ENCODE peak calls at places on chromosomes 16 and 17, in five cellular contexts. One of them, this sample, is unnamed. For H3K27me3, the result is how much of the 10 kb centered on the place peaks cover.

GRCh38 chr17:14776791-14777190 is 475.9 kb downstream of the HS3ST3B1 start:
- DNase-seq in CD8-positive, alpha-beta T cell: no peak
- DNase-seq in ascending aorta: no peak
- DNase-seq in mesendoderm: no peak
- DNase-seq in neural progenitor cell: no peak
- DNase-seq in this sample: peak

GRCh38 chr17:11251561-11252107 is 10.6 kb downstream of the SHISA6 start:
- DNase-seq in CD8-positive, alpha-beta T cell: no peak
- DNase-seq in ascending aorta: no peak
- DNase-seq in mesendoderm: peak
- DNase-seq in neural progenitor cell: no peak
- DNase-seq in this sample: no peak

GRCh38 chr17:46911311-46911710 is 11.6 kb upstream of the GOSR2 start:
- DNase-seq in CD8-positive, alpha-beta T cell: no peak
- DNase-seq in ascending aorta: no peak
- DNase-seq in mesendoderm: no peak
- DNase-seq in neural progenitor cell: no peak
- DNase-seq in this sample: no peak

GRCh38 chr17:45371414-45372324 is 54.8 kb upstream of the MAP3K14 start:
- DNase-seq in CD8-positive, alpha-beta T cell: no peak
- DNase-seq in ascending aorta: no peak
- DNase-seq in mesendoderm: peak
- DNase-seq in neural progenitor cell: peak
- DNase-seq in this sample: peak

GRCh38 chr16:77585379-77585778 is 136.9 kb upstream of the NUDT7 start:
- DNase-seq in CD8-positive, alpha-beta T cell: no peak
- DNase-seq in ascending aorta: no peak
- DNase-seq in mesendoderm: no peak
- DNase-seq in neural progenitor cell: no peak
- DNase-seq in this sample: peak

GRCh38 chr16:50745940-50746339 is 4.1 kb downstream of the CYLD start:
- DNase-seq in CD8-positive, alpha-beta T cell: no peak
- DNase-seq in ascending aorta: no peak
- DNase-seq in mesendoderm: no peak
- DNase-seq in neural progenitor cell: no peak
- DNase-seq in this sample: no peak

GRCh38 chr16:85157813-85158701 is 45.8 kb upstream of the CIBAR2 start:
- DNase-seq in CD8-positive, alpha-beta T cell: peak
- DNase-seq in ascending aorta: no peak
- DNase-seq in mesendoderm: peak
- DNase-seq in neural progenitor cell: peak
- DNase-seq in this sample: no peak

GRCh38 chr16:81548901-81549546 is 104.4 kb downstream of the CMIP start:
- DNase-seq in CD8-positive, alpha-beta T cell: no peak
- DNase-seq in ascending aorta: no peak
- DNase-seq in mesendoderm: no peak
- DNase-seq in neural progenitor cell: no peak
- DNase-seq in this sample: no peak

GRCh38 chr16:23434380-23434779 is 18.6 kb downstream of the COG7 start:
- DNase-seq in CD8-positive, alpha-beta T cell: no peak
- DNase-seq in ascending aorta: no peak
- DNase-seq in mesendoderm: peak
- DNase-seq in neural progenitor cell: peak
- DNase-seq in this sample: no peak

GRCh38 chr17:59561042-59561441 is 4.4 kb upstream of the DHX40 start:
- DNase-seq in CD8-positive, alpha-beta T cell: no peak
- DNase-seq in ascending aorta: no peak
- DNase-seq in mesendoderm: peak
- DNase-seq in neural progenitor cell: peak
- DNase-seq in this sample: peak

GRCh38 chr16:10979717-10980601 is 35.6 kb downstream of the CLEC16A start:
- DNase-seq in CD8-positive, alpha-beta T cell: no peak
- DNase-seq in ascending aorta: peak
- DNase-seq in mesendoderm: no peak
- DNase-seq in neural progenitor cell: no peak
- DNase-seq in this sample: no peak

GRCh38 chr17:72715906-72716572 is 376.4 kb downstream of the SLC39A11 start:
- DNase-seq in CD8-positive, alpha-beta T cell: no peak
- DNase-seq in ascending aorta: no peak
- DNase-seq in mesendoderm: peak
- DNase-seq in neural progenitor cell: no peak
- DNase-seq in this sample: peak

DNA sequence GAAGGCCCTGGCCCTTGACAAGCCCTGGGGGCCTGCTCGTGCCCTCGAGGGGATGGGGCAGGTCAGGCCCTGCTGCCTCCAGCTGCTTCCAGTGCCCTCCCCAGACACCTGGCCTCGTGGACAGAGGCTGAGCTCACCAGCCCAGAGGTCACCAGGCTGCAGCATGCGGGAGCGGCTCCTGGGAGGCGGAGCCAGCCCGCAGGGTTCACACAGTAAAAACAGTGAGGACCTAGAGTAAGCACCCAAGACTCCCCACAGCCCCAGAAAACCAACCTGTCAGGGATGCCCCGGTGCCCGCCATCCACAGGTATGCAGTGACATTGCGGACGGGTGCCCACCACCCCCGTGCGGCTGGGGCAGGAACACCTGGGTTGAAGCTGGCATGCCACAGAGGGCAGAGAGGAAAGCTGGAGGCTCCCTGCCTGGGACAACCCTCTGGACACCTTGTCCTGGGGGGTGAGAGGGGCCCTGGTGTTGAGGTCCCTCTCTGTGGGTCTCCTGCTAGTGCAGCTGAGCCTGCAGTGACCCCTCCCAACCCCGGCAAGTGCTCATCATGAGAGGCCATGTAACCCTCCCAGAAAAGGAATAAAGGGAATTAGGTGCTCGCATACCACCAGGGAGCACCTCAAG is 62.1 kb downstream of the LMF1 start:
- DNase-seq in CD8-positive, alpha-beta T cell: no peak
- DNase-seq in ascending aorta: no peak
- DNase-seq in mesendoderm: no peak
- DNase-seq in neural progenitor cell: no peak
- DNase-seq in this sample: no peak
- H3K27me3 ChIP-seq in CD8-positive, alpha-beta T cell: under half
- H3K27me3 ChIP-seq in ascending aorta: under half
- H3K27me3 ChIP-seq in mesendoderm: under half
- H3K27me3 ChIP-seq in neural progenitor cell: under half
- H3K27me3 ChIP-seq in this sample: under half

DNA sequence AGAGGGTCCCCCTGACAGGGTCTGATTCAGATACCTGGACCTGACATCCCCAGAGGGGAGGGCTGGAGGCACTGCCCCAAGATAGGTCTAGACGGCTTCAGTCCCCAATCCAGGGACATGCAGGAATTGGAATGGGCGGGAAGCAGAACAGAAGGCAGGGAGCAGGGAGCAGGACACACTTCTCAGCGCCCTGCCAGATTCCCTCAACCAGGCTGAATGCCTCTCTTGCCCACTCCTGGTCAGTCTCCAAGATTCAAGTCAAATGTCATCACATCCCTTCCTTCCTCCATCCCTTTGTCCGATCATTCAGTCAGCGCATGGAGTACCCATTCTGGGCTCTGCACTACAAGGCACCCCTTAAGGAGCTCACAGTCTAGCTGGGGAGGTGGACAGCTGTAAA is 26.7 kb upstream of the PHF12 start:
- DNase-seq in CD8-positive, alpha-beta T cell: no peak
- DNase-seq in ascending aorta: no peak
- DNase-seq in mesendoderm: no peak
- DNase-seq in neural progenitor cell: no peak
- DNase-seq in this sample: no peak
- H3K27me3 ChIP-seq in CD8-positive, alpha-beta T cell: under half
- H3K27me3 ChIP-seq in ascending aorta: under half
- H3K27me3 ChIP-seq in mesendoderm: under half
- H3K27me3 ChIP-seq in neural progenitor cell: under half
- H3K27me3 ChIP-seq in this sample: under half

DNA sequence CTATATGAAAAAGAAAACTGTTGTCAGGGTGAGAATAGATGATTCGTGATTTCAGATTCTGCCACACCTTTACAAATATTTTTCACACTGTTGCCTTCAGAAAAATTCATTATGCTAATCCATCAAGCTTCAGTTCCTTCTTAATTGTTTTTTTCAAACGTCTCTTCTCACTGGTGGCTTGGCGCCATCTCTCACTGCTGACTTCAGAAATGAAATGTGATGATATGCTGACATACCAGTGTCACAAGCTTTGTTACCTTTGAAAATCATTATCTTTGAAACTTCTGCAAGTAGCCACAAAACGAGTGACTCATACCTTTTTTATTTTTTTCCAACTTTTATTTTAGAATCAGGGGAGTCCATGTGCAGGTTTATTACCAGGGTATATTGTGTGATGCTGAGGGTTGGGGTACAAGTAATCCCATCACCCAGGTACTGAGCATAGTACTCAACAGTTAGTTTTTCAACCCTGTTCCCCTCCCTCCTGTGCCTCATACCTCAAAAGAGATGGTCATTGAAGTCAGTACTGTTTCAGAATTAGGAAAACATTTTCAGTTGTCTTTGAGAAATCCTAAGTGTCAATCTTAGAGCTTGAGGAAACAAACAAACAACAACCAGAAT is 14.0 kb upstream of the KRT222 start:
- DNase-seq in CD8-positive, alpha-beta T cell: no peak
- DNase-seq in ascending aorta: no peak
- DNase-seq in mesendoderm: no peak
- DNase-seq in neural progenitor cell: no peak
- DNase-seq in this sample: no peak
- H3K27me3 ChIP-seq in CD8-positive, alpha-beta T cell: under half
- H3K27me3 ChIP-seq in ascending aorta: under half
- H3K27me3 ChIP-seq in mesendoderm: under half
- H3K27me3 ChIP-seq in neural progenitor cell: under half
- H3K27me3 ChIP-seq in this sample: under half

DNA sequence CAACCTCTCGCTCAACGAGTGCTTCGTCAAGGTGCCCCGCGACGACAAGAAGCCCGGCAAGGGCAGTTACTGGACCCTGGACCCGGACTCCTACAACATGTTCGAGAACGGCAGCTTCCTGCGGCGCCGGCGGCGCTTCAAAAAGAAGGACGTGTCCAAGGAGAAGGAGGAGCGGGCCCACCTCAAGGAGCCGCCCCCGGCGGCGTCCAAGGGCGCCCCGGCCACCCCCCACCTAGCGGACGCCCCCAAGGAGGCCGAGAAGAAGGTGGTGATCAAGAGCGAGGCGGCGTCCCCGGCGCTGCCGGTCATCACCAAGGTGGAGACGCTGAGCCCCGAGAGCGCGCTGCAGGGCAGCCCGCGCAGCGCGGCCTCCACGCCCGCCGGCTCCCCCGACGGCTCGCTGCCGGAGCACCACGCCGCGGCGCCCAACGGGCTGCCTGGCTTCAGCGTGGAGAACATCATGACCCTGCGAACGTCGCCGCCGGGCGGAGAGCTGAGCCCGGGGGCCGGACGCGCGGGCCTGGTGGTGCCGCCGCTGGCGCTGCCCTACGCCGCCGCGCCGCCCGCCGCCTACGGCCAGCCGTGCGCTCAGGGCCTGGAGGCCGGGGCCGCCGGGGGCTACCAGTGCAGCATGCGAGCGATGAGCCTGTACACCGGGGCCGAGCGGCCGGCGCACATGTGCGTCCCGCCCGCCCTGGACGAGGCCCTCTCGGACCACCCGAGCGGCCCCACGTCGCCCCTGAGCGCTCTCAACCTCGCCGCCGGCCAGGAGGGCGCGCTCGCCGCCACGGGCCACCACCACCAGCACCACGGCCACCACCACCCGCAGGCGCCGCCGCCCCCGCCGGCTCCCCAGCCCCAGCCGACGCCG is 1.3 kb downstream of the FOXC2 start:
- DNase-seq in CD8-positive, alpha-beta T cell: no peak
- DNase-seq in ascending aorta: no peak
- DNase-seq in mesendoderm: peak
- DNase-seq in neural progenitor cell: peak
- DNase-seq in this sample: no peak
- H3K27me3 ChIP-seq in CD8-positive, alpha-beta T cell: under half
- H3K27me3 ChIP-seq in ascending aorta: under half
- H3K27me3 ChIP-seq in mesendoderm: half or more
- H3K27me3 ChIP-seq in neural progenitor cell: half or more
- H3K27me3 ChIP-seq in this sample: under half

This sample was measured in brain microvascular endothelial cell.